ENCODE peak calls at places on chromosomes 4 and X, in five cellular contexts. Q is body of pancreas, J is NT2/D1, A is OCI-LY7, O is A549. B is an unnamed sample.
A peak's percentile ranks its signal among the peaks of the same experiment; 100 is the strongest.

GRCh38 chr4:137393043-137393442 is 139.3 kb downstream of the PCDH18 start:
- DNase-seq in Q (no peak), J (peak; percentile 1), A (no peak), O (no peak), B (no peak)

GRCh38 chr4:138602664-138603063 is 360.5 kb upstream of the SLC7A11 start:
- DNase-seq in Q (no peak), J (no peak), A (no peak), O (no peak), B (no peak)

GRCh38 chr4:41334182-41334581 is 77.5 kb downstream of the UCHL1 start:
- DNase-seq in Q (no peak), J (no peak), A (no peak), O (no peak), B (no peak)

GRCh38 chrX:72125331-72126047 is 6.2 kb downstream of the RTL5 start:
- DNase-seq in Q (no peak), J (no peak), A (no peak), O (no peak), B (no peak)

GRCh38 chr4:48017108-48017527 is 546 bp downstream of the NIPAL1 start:
- DNase-seq in Q (peak; percentile 41), J (no peak), A (no peak), O (peak; percentile 20), B (no peak)

GRCh38 chr4:180521181-180521580 is 1722.0 kb upstream of the TENM3 start:
- DNase-seq in Q (no peak), J (no peak), A (no peak), O (no peak), B (no peak)

GRCh38 chrX:47242321-47242720 is 9.5 kb downstream of the USP11 start:
- DNase-seq in Q (no peak), J (no peak), A (no peak), O (no peak), B (no peak)

GRCh38 chrX:72003811-72004750 is 93.4 kb downstream of the NHSL2 start:
- DNase-seq in Q (no peak), J (peak; percentile 58), A (no peak), O (peak; percentile 39), B (no peak)

GRCh38 chr4:156677136-156677535 is 294.5 kb downstream of the PDGFC start:
- DNase-seq in Q (no peak), J (peak; percentile 6), A (peak; percentile 0), O (peak; percentile 52), B (no peak)

GRCh38 chr4:108140328-108140727 is 28.4 kb downstream of the LEF1 start:
- DNase-seq in Q (no peak), J (no peak), A (no peak), O (no peak), B (no peak)

DNA sequence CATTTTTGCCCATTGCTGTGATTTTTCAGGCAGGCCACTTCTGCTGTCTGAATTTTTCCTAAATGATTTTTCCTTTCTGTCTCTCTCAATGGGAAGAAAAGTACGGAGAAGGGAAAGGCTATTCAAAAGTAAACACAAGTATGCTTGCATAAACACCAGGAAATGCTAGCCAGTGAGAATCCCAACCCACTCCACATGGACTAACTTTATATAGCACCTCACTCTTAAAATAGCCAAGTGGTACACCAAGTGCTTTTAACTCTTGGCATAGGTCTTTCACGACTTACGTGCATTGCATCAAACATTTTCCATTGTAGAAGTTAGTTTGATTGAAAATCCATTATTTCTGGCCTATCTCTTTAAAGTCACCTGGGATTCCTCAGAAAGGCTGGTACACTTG is 178.9 kb upstream of the SPANXN1 start:
- DNase-seq in Q (no peak), J (no peak), A (no peak), O (no peak), B (no peak)
- H3K9me3 ChIP-seq in Q (no peaks in the 10 kb centered on the region), J (no peaks in the 10 kb centered on the region), A (no peaks in the 10 kb centered on the region), O (no peaks in the 10 kb centered on the region), B (peaks cover 6% of the 10 kb centered on the region)

GRCh38 chrX:19122641-19123009 is 357 bp upstream of the ADGRG2 start:
- DNase-seq in Q (no peak), J (no peak), A (no peak), O (no peak), B (no peak)
- H3K4me3 ChIP-seq in Q (no peak overlapping the region), J (peak overlapping the region; percentile 24), A (no peak overlapping the region), O (peak overlapping the region; percentile 77), B (no peak overlapping the region)

GRCh38 chr4:11715753-11716521 is 287.2 kb upstream of the HS3ST1 start:
- DNase-seq in Q (no peak), J (no peak), A (no peak), O (no peak), B (no peak)

GRCh38 chr4:11719879-11720278 is 291.2 kb upstream of the HS3ST1 start:
- DNase-seq in Q (peak; percentile 16), J (no peak), A (no peak), O (no peak), B (no peak)

GRCh38 chr4:11722218-11722617 is 293.5 kb upstream of the HS3ST1 start:
- DNase-seq in Q (no peak), J (no peak), A (no peak), O (no peak), B (no peak)

GRCh38 chr4:11724731-11725130 is 296.0 kb upstream of the HS3ST1 start:
- DNase-seq in Q (no peak), J (no peak), A (no peak), O (no peak), B (no peak)

GRCh38 chr4:11720292-11720691 is 291.6 kb upstream of the HS3ST1 start:
- DNase-seq in Q (no peak), J (peak; percentile 22), A (no peak), O (peak; percentile 21), B (no peak)
- H3K9me3 ChIP-seq in Q (no peaks in the 10 kb centered on the region), J (no peaks in the 10 kb centered on the region), A (no peaks in the 10 kb centered on the region), O (no peaks in the 10 kb centered on the region), B (no peaks in the 10 kb centered on the region)

DNA sequence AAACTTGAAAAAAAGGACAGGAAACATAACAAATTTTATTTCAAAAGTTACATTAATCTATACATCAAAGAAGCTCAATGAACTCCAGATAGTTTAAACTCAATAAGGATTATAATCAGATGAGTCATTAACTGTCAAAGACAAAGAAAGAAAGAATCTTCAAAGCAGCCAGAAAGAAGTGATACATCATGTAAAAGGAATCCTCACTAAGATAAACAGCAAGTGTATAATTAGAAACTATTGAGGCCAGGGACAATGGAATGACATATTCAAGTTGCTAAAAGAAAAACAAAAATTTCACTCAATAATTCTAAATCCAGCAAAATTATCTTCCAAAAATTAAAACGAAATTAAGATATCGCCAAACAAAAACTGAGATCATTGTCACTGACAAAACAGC is 161.6 kb upstream of the NWD2 start:
- DNase-seq in Q (no peak), J (no peak), A (no peak), O (no peak), B (no peak)
- H3K4me3 ChIP-seq in Q (no peak overlapping the region), J (no peak overlapping the region), A (no peak overlapping the region), O (no peak overlapping the region), B (no peak overlapping the region)

GRCh38 chrX:84144991-84145390 is 43.0 kb downstream of the RPS6KA6 start:
- DNase-seq in Q (no peak), J (no peak), A (no peak), O (no peak), B (no peak)
- H3K9me3 ChIP-seq in Q (no peaks in the 10 kb centered on the region), J (no peaks in the 10 kb centered on the region), A (no peaks in the 10 kb centered on the region), O (no peaks in the 10 kb centered on the region), B (no peaks in the 10 kb centered on the region)

GRCh38 chrX:69221239-69222102 is 56.2 kb upstream of the PJA1 start:
- DNase-seq in Q (no peak), J (peak; percentile 52), A (no peak), O (no peak), B (no peak)
- H3K4me3 ChIP-seq in Q (no peak overlapping the region), J (peak overlapping the region; percentile 10), A (no peak overlapping the region), O (no peak overlapping the region), B (no peak overlapping the region)

DNA sequence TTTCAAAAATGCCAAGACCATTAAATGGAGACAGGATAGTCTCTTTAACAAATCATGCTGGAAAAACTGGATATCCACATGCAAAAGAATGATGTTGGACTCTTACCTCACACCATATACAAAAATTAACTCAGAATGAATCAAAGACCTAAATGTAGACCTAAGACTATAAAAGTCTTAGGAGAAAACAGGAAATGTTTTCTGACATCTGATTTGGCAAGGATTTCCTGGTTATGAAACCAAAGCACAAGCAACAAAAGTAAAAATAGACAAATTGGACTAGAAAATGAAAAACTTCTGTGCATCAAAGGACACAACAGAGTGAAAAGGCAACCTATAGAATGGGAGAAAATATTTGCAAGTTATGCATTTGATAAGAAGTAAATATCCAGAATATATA is 37.6 kb downstream of the ARFIP1 start:
- DNase-seq in Q (no peak), J (no peak), A (peak; percentile 2), O (no peak), B (no peak)
- H3K9me3 ChIP-seq in Q (no peaks in the 10 kb centered on the region), J (peaks cover 21% of the 10 kb centered on the region), A (peaks cover 22% of the 10 kb centered on the region), O (peaks cover 9% of the 10 kb centered on the region), B (peaks cover 7% of the 10 kb centered on the region)

GRCh38 chr4:90127706-90128345 is 632 bp downstream of the CCSER1 start:
- DNase-seq in Q (peak; percentile 54), J (no peak), A (no peak), O (no peak), B (no peak)
- H3K4me3 ChIP-seq in Q (peak overlapping the region; percentile 68), J (peak overlapping the region; percentile 60), A (no peak overlapping the region), O (peak overlapping the region; percentile 49), B (peak overlapping the region; percentile 29)